ENCODE peak calls at places on chromosomes 1 and 21, in four cellular contexts. T, G, V and L are unnamed samples.

GRCh38 chr1:226322986-226323385 is 14.0 kb upstream of the LIN9 start:
- DNase-seq in V (no peak), G (no peak), T (no peak), L (no peak)

GRCh38 chr1:212920895-212921294 is 29.4 kb upstream of the VASH2 start:
- DNase-seq in T (no peak), G (peak), V (no peak), L (no peak)

GRCh38 chr21:41768371-41769042 is 1.7 kb upstream of the RIPK4 start:
- DNase-seq in V (peak), T (peak), G (peak), L (no peak)

GRCh38 chr1:200258447-200259375 is 151.1 kb downstream of the ZNF281 start:
- DNase-seq in G (peak), V (no peak), T (no peak), L (no peak)

GRCh38 chr1:92736395-92736794 is 48.5 kb downstream of the EVI5 start:
- DNase-seq in V (no peak), G (peak), T (no peak), L (no peak)

GRCh38 chr1:42189931-42190853 is 25.6 kb upstream of the GUCA2A start:
- DNase-seq in V (no peak), G (no peak), T (no peak), L (no peak)

GRCh38 chr1:1906185-1907097 is 8.6 kb upstream of the CALML6 start:
- DNase-seq in V (peak), G (peak), T (no peak), L (peak)

GRCh38 chr1:225735252-225736149 is 42.1 kb upstream of the SRP9 start:
- DNase-seq in G (no peak), T (peak), V (peak), L (no peak)

GRCh38 chr1:167681024-167681423 is 40.8 kb upstream of the MPZL1 start:
- DNase-seq in T (no peak), G (no peak), V (no peak), L (no peak)

GRCh38 chr1:80966266-80966665 is 834.5 kb upstream of the ADGRL2 start:
- DNase-seq in G (no peak), T (no peak), V (no peak), L (no peak)

GRCh38 chr1:4585216-4585615 is 69.2 kb upstream of the AJAP1 start:
- DNase-seq in T (no peak), V (peak), G (peak), L (no peak)

GRCh38 chr1:92992066-92992465 is 30.8 kb upstream of the DIPK1A start:
- DNase-seq in V (no peak), T (no peak), G (no peak), L (no peak)

GRCh38 chr21:15928196-15928595 is 198.4 kb downstream of the USP25 start:
- DNase-seq in G (no peak), V (no peak), T (no peak), L (no peak)

GRCh38 chr1:234918216-234918841 is 210.3 kb downstream of the TOMM20 start:
- DNase-seq in T (no peak), V (no peak), G (no peak), L (no peak)

GRCh38 chr1:62213075-62213914 is 18.6 kb downstream of the L1TD1 start:
- DNase-seq in T (no peak), G (no peak), V (no peak), L (no peak)

GRCh38 chr1:204377800-204378608 is 18.3 kb upstream of the PLEKHA6 start:
- DNase-seq in T (no peak), G (no peak), V (peak), L (no peak)

GRCh38 chr1:96688737-96689136 is 32.8 kb upstream of the PTBP2 start:
- DNase-seq in V (no peak), T (no peak), G (no peak), L (no peak)

GRCh38 chr1:204263240-204263848 is 49.6 kb upstream of the GOLT1A start:
- DNase-seq in G (no peak), V (no peak), T (no peak), L (no peak)

GRCh38 chr1:230550428-230550827 is 91.9 kb upstream of the COG2 start:
- DNase-seq in G (no peak), V (no peak), T (no peak), L (no peak)

GRCh38 chr1:78839704-78840277 is 166.7 kb downstream of the ADGRL4 start:
- DNase-seq in V (peak), T (no peak), G (peak), L (no peak)

GRCh38 chr1:47611992-47612391 is 174.1 kb downstream of the FOXD2 start:
- DNase-seq in T (no peak), V (no peak), G (no peak), L (no peak)

GRCh38 chr1:220708929-220709801 is 19.0 kb downstream of the C1orf115 start:
- DNase-seq in V (no peak), G (no peak), T (no peak), L (no peak)

GRCh38 chr1:167871331-167871730 is 42.6 kb downstream of the ADCY10 start:
- DNase-seq in V (no peak), T (no peak), G (no peak), L (no peak)

GRCh38 chr21:34812510-34813265 is 143.9 kb downstream of the CLIC6 start:
- DNase-seq in G (no peak), T (peak), V (no peak), L (no peak)

GRCh38 chr1:23403735-23404486 is 20.6 kb downstream of the TCEA3 start:
- DNase-seq in T (peak), G (peak), V (peak), L (peak)

GRCh38 chr1:70090875-70091274 is 114.5 kb downstream of the LRRC40 start:
- DNase-seq in G (no peak), V (no peak), T (peak), L (no peak)

GRCh38 chr1:2882968-2883696 is 81.6 kb upstream of the TTC34 start:
- DNase-seq in V (no peak), G (no peak), T (no peak), L (no peak)

GRCh38 chr1:156146006-156146748 is 7.2 kb upstream of the SEMA4A start:
- DNase-seq in T (peak), G (peak), V (peak), L (no peak)

GRCh38 chr1:155085504-155086181 is 7.0 kb downstream of the EFNA3 start:
- DNase-seq in G (peak), T (no peak), V (peak), L (no peak)

GRCh38 chr1:175871647-175872046 is 128.3 kb upstream of the TNR start:
- DNase-seq in G (no peak), T (no peak), V (no peak), L (no peak)

GRCh38 chr1:248831842-248832241 is 6.1 kb upstream of the SH3BP5L start:
- DNase-seq in G (no peak), T (no peak), V (no peak), L (no peak)

GRCh38 chr1:54310439-54311328 is 95.5 kb downstream of the SSBP3 start:
- DNase-seq in G (peak), V (no peak), T (no peak), L (no peak)

GRCh38 chr1:185352067-185352466 is 35.0 kb upstream of the IVNS1ABP start:
- DNase-seq in T (no peak), V (no peak), G (no peak), L (no peak)

GRCh38 chr1:110196917-110197782 is 13.0 kb upstream of the KCNC4 start:
- DNase-seq in T (no peak), G (peak), V (peak), L (no peak)

GRCh38 chr21:28215214-28215954 is 777.3 kb downstream of the LTN1 start:
- DNase-seq in G (no peak), V (no peak), T (peak), L (no peak)

GRCh38 chr1:183568176-183569041 is 21.9 kb downstream of the NCF2 start:
- DNase-seq in T (no peak), V (no peak), G (no peak), L (no peak)

GRCh38 chr1:215201301-215201700 is 118.8 kb downstream of the KCNK2 start:
- DNase-seq in V (no peak), T (no peak), G (no peak), L (no peak)

GRCh38 chr1:150578278-150579109 is 916 bp downstream of the MCL1 start:
- DNase-seq in T (no peak), V (peak), G (peak), L (no peak)